ENCODE peak calls at places on chromosomes 16 and 17, in eight cellular contexts. P is PC-9; C is adrenal gland; L is right cardiac atrium; S is mesenchymal stem cell; O is CD8-positive, alpha-beta memory T cell; I is substantia nigra; D is epithelial cell of prostate. Y is an unnamed sample.

GRCh38 chr17:17350491-17351355 is 47.5 kb downstream of the NT5M start:
- DNase-seq in P (peak), C (no peak), L (no peak), S (peak), O (no peak), I (no peak), D (no peak), Y (no peak)

GRCh38 chr17:4087911-4088693 is 54.7 kb downstream of the ZZEF1 start:
- DNase-seq in P (peak), C (no peak), L (no peak), S (peak), O (no peak), I (no peak), D (no peak), Y (no peak)

GRCh38 chr16:87388818-87389134 is 3.4 kb upstream of the MAP1LC3B start:
- DNase-seq in P (no peak), C (no peak), L (no peak), S (no peak), O (no peak), I (no peak), D (no peak), Y (no peak)

GRCh38 chr16:23274968-23275367 is 27.1 kb upstream of the SCNN1B start:
- DNase-seq in P (no peak), C (no peak), L (no peak), S (no peak), O (no peak), I (no peak), D (no peak), Y (no peak)

GRCh38 chr16:10787304-10787703 is 31.3 kb downstream of the TVP23A start:
- DNase-seq in P (no peak), C (no peak), L (no peak), S (no peak), O (no peak), I (no peak), D (no peak), Y (no peak)

GRCh38 chr17:68341482-68341881 is 50.2 kb downstream of the ARSG start:
- DNase-seq in P (no peak), C (no peak), L (no peak), S (no peak), O (no peak), I (no peak), D (no peak), Y (no peak)

GRCh38 chr16:64455275-64455674 is 666.6 kb downstream of the CDH11 start:
- DNase-seq in P (no peak), C (no peak), L (no peak), S (no peak), O (no peak), I (no peak), D (no peak), Y (no peak)

GRCh38 chr17:64515419-64515818 is 8.6 kb downstream of the CEP95 start:
- DNase-seq in P (no peak), C (no peak), L (no peak), S (no peak), O (no peak), I (no peak), D (no peak), Y (no peak)

GRCh38 chr16:9061358-9061813 is 30.1 kb upstream of the HAPSTR1 start:
- DNase-seq in P (no peak), C (no peak), L (peak), S (peak), O (no peak), I (no peak), D (no peak), Y (peak)

GRCh38 chr16:84479716-84480450 is 24.6 kb downstream of the MEAK7 start:
- DNase-seq in P (no peak), C (no peak), L (no peak), S (no peak), O (no peak), I (no peak), D (no peak), Y (no peak)

GRCh38 chr17:16286009-16286946 is 67.0 kb downstream of the CENPV start:
- DNase-seq in P (peak), C (peak), L (peak), S (peak), O (peak), I (no peak), D (peak), Y (peak)

GRCh38 chr17:10058924-10059683 is 139.3 kb downstream of the GAS7 start:
- DNase-seq in P (no peak), C (no peak), L (peak), S (no peak), O (no peak), I (no peak), D (no peak), Y (no peak)

GRCh38 chr17:62724398-62725146 is 83.5 kb downstream of the MARCHF10 start:
- DNase-seq in P (no peak), C (no peak), L (no peak), S (no peak), O (peak), I (no peak), D (peak), Y (no peak)

GRCh38 chr16:81659249-81659648 is 119.8 kb upstream of the PLCG2 start:
- DNase-seq in P (no peak), C (no peak), L (peak), S (no peak), O (no peak), I (no peak), D (no peak), Y (no peak)

GRCh38 chr17:44914698-44915271 is 515 bp downstream of the GFAP start:
- DNase-seq in P (no peak), C (peak), L (peak), S (no peak), O (no peak), I (no peak), D (no peak), Y (no peak)

GRCh38 chr16:28974007-28974436 is 556 bp upstream of the SPNS1 start:
- DNase-seq in P (peak), C (peak), L (peak), S (peak), O (no peak), I (peak), D (no peak), Y (no peak)

GRCh38 chr17:78341559-78342437 is 18.1 kb downstream of the SOCS3 start:
- DNase-seq in P (peak), C (peak), L (peak), S (peak), O (peak), I (peak), D (no peak), Y (peak)

GRCh38 chr16:53369921-53370320 is 64.3 kb upstream of the RBL2 start:
- DNase-seq in P (no peak), C (no peak), L (no peak), S (peak), O (no peak), I (no peak), D (no peak), Y (no peak)

GRCh38 chr16:30997000-30997886 is 12.2 kb downstream of the HSD3B7 start:
- DNase-seq in P (peak), C (peak), L (peak), S (peak), O (peak), I (peak), D (no peak), Y (peak)

GRCh38 chr16:85777583-85778310 is 21.6 kb downstream of the EMC8 start:
- DNase-seq in P (peak), C (no peak), L (no peak), S (no peak), O (no peak), I (no peak), D (no peak), Y (no peak)

GRCh38 chr16:11342021-11342855 is 3.0 kb upstream of the RMI2 start:
- DNase-seq in P (no peak), C (no peak), L (no peak), S (no peak), O (no peak), I (no peak), D (no peak), Y (no peak)

GRCh38 chr16:68445458-68445857 is 2.9 kb downstream of the SMPD3 start:
- DNase-seq in P (peak), C (peak), L (no peak), S (peak), O (no peak), I (peak), D (no peak), Y (no peak)

GRCh38 chr17:16027708-16028584 is 28.3 kb downstream of the TTC19 start:
- DNase-seq in P (peak), C (peak), L (no peak), S (peak), O (no peak), I (no peak), D (peak), Y (peak)

GRCh38 chr16:85982563-85982939 is 83.6 kb downstream of the IRF8 start:
- DNase-seq in P (no peak), C (peak), L (peak), S (no peak), O (no peak), I (peak), D (no peak), Y (peak)

GRCh38 chr16:50528820-50529219 is 19.4 kb upstream of the NKD1 start:
- DNase-seq in P (no peak), C (no peak), L (no peak), S (no peak), O (no peak), I (no peak), D (no peak), Y (no peak)

GRCh38 chr17:81285179-81285878 is 9.8 kb downstream of the SLC38A10 start:
- DNase-seq in P (no peak), C (peak), L (peak), S (no peak), O (peak), I (peak), D (no peak), Y (peak)

GRCh38 chr17:39867084-39867890 is 715 bp upstream of the ZPBP2 start:
- DNase-seq in P (no peak), C (no peak), L (no peak), S (no peak), O (peak), I (no peak), D (no peak), Y (no peak)

GRCh38 chr17:34598161-34598776 is 18.9 kb downstream of the TMEM132E start:
- DNase-seq in P (no peak), C (no peak), L (no peak), S (no peak), O (no peak), I (peak), D (no peak), Y (no peak)

GRCh38 chr16:730666-731509 is 4.0 kb downstream of the HAGHL start:
- DNase-seq in P (no peak), C (no peak), L (no peak), S (no peak), O (no peak), I (no peak), D (no peak), Y (no peak)

GRCh38 chr16:48054881-48055601 is 100.8 kb downstream of the ABCC12 start:
- DNase-seq in P (peak), C (peak), L (peak), S (peak), O (no peak), I (peak), D (no peak), Y (no peak)

GRCh38 chr17:54426287-54426886 is 474.3 kb upstream of the TOM1L1 start:
- DNase-seq in P (no peak), C (no peak), L (no peak), S (no peak), O (no peak), I (no peak), D (no peak), Y (no peak)

GRCh38 chr17:882827-883585 is 96.6 kb downstream of the NXN start:
- DNase-seq in P (peak), C (peak), L (peak), S (peak), O (no peak), I (no peak), D (no peak), Y (peak)

GRCh38 chr16:11181889-11182279 is 74.1 kb downstream of the SOCS1 start:
- DNase-seq in P (no peak), C (no peak), L (no peak), S (no peak), O (no peak), I (no peak), D (no peak), Y (no peak)

GRCh38 chr17:16407911-16408588 is 7.3 kb upstream of the TRPV2 start:
- DNase-seq in P (peak), C (peak), L (peak), S (peak), O (no peak), I (peak), D (no peak), Y (no peak)

GRCh38 chr16:89616576-89617437 is 3.4 kb downstream of the DPEP1 start:
- DNase-seq in P (no peak), C (no peak), L (no peak), S (no peak), O (peak), I (no peak), D (no peak), Y (no peak)
- H3K27ac ChIP-seq in P (no peak), C (no peak), L (no peak), S (no peak), O (peak), I (no peak), D (no peak), Y (no peak)

GRCh38 chr16:79050063-79050462 is 550.5 kb downstream of the MAF start:
- DNase-seq in P (no peak), C (no peak), L (no peak), S (no peak), O (no peak), I (no peak), D (no peak), Y (no peak)

GRCh38 chr16:79045191-79045590 is 555.3 kb downstream of the MAF start:
- DNase-seq in P (no peak), C (no peak), L (no peak), S (no peak), O (no peak), I (no peak), D (no peak), Y (no peak)

GRCh38 chr16:79051313-79051712 is 549.2 kb downstream of the MAF start:
- DNase-seq in P (no peak), C (no peak), L (no peak), S (no peak), O (no peak), I (no peak), D (no peak), Y (no peak)

GRCh38 chr16:79047337-79047736 is 553.2 kb downstream of the MAF start:
- DNase-seq in P (no peak), C (no peak), L (no peak), S (peak), O (no peak), I (no peak), D (no peak), Y (no peak)

DNA sequence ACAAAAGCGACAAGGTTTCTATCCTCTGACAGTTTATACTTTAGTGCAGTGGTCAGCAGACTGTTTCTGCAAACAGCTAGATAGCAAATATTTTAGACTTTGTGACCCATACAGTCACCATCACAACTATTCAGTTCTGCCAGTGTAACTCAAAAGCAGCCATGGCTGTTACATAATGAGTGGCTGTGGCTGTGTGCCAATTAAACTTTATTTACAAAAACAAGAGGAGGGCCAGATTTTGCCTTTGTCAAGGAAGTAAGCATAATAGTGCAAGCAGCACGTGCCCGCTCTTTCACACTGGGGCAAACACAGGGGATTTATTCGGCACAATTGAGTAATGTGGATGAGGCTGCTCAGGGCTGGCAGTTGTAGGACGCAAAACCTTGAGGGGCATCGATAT is 551.5 kb downstream of the MAF start:
- DNase-seq in P (no peak), C (no peak), L (no peak), S (no peak), O (no peak), I (no peak), D (no peak), Y (no peak)
- H3K27ac ChIP-seq in P (no peak), C (no peak), L (no peak), S (no peak), O (no peak), I (no peak), D (no peak), Y (no peak)

GRCh38 chr16:90020260-90020837 is 1.1 kb upstream of the DBNDD1 start:
- DNase-seq in P (no peak), C (no peak), L (no peak), S (no peak), O (no peak), I (no peak), D (no peak), Y (no peak)
- H3K27ac ChIP-seq in P (peak), C (no peak), L (no peak), S (peak), O (no peak), I (peak), D (peak), Y (peak)

GRCh38 chr17:28398280-28398981 is 7.6 kb downstream of the SLC46A1 start:
- DNase-seq in P (no peak), C (peak), L (no peak), S (no peak), O (no peak), I (no peak), D (no peak), Y (no peak)

GRCh38 chr17:28396635-28397239 is 9.3 kb downstream of the SLC46A1 start:
- DNase-seq in P (no peak), C (peak), L (no peak), S (no peak), O (no peak), I (no peak), D (no peak), Y (no peak)

GRCh38 chr17:28397687-28398279 is 8.2 kb downstream of the SLC46A1 start:
- DNase-seq in P (no peak), C (peak), L (no peak), S (no peak), O (no peak), I (no peak), D (no peak), Y (no peak)

GRCh38 chr17:28395968-28396367 is 10.0 kb downstream of the SLC46A1 start:
- DNase-seq in P (no peak), C (no peak), L (no peak), S (no peak), O (no peak), I (no peak), D (no peak), Y (no peak)

DNA sequence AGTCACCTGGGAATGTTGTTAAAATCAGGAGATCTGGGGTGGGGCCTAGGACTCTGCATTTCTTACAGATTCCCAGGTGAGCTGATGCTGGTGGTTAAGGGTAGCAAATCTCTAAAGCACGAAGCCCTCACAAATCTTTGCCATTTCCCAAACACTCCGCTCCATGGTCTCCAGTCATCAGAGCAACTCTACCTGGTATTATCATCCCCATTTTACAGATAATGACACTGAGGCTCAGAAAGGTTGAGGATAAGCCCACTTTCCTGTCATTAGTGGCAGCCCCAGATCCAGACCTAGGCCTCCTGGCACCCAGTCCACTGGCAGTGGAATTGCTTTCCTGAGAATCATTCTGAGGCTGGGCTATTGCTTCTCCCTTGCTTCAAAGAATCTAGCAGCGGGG is 8.7 kb downstream of the SLC46A1 start:
- DNase-seq in P (no peak), C (no peak), L (no peak), S (no peak), O (no peak), I (no peak), D (no peak), Y (no peak)
- H3K27ac ChIP-seq in P (no peak), C (no peak), L (no peak), S (no peak), O (no peak), I (no peak), D (no peak), Y (no peak)

DNA sequence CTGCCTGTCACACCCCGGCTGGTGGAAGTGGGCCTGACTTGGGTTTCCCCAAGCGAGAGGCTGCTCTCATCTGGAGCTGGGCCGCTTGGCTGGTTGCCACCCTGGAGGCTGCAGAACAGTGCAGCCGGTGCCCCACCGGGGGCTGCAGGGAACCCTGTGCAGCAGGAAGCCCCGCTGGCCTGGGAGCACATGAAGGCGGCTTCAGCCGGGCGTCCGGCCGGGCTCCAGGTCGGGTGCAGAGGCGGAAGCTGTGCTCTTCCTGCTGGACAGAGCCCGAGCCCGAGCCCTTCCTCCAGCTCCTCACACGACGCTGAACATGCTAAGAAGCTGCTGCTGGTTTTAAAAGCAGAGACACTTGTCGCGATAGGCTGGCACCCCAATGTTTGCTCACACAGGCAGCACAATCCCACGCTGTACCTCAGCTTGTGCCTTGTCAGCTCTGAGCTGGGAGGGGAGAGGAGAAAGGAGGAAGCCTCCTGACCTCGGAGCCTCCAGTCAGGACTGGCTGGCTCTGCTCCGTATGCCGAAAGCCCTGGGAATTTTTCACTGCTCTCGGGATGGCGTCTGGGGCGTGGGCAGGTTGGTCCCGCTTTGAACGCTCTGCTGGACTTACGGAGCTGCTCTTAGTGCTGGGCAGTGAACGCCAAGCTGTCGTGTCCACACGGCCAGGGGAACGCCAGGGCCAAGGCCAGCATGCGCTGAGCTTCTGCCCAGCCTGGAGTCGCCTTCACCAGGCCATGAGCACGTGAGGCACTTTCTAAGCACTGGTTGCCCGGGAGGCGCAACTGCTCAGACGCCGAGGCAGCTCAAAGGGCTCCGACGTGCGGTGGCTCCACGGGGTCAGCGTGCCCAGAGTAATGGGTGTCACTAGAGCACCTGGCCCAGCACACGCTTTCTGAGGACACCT is 8.8 kb downstream of the CDK5R1 start:
- DNase-seq in P (no peak), C (peak), L (peak), S (no peak), O (no peak), I (peak), D (no peak), Y (peak)
- H3K27ac ChIP-seq in P (no peak), C (no peak), L (peak), S (no peak), O (no peak), I (peak), D (peak), Y (peak)

DNA sequence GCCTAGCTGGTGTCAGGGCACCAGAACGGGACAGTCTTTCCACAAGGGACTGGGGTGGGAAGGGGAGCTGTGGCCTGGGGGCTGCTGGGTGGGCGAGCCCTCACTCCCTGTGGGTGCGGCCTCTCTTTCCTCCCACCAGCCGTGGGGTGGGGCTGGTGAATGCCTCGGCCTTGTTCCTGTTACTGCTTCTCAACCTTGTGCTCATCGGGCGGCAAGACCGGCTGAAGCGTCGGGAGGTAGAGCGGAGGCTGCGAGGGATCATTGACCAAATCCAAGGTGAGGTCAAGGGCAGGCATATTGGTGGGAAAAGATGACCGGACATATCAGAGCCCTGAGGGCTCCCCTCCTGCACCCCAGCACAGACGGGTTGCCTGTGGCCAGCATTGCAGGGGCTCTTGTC is 29.2 kb downstream of the CASKIN2 start:
- DNase-seq in P (no peak), C (no peak), L (no peak), S (no peak), O (no peak), I (no peak), D (no peak), Y (no peak)
- H3K27ac ChIP-seq in P (no peak), C (no peak), L (no peak), S (no peak), O (no peak), I (peak), D (no peak), Y (peak)

Y was measured in gastrocnemius medialis.